ENCODE peak calls at places on chromosomes 16 and 17, in ten cellular contexts. F is MM.1S, I is astrocyte of the spinal cord, Y is GM12865, O is right lobe of liver, C is choroid plexus epithelial cell, E is neural progenitor cell, V is A549, B is AG04450, T is kidney. K is an unnamed sample.

GRCh38 chr17:72386619-72387237 is 265.9 kb downstream of the SOX9 start:
- DNase-seq in V (no peak), F (no peak), B (no peak), I (peak; percentile 32), Y (no peak), T (no peak), O (no peak), C (no peak), E (no peak), K (no peak)

GRCh38 chr17:76740329-76741118 is 2.6 kb downstream of the MFSD11 start:
- DNase-seq in T (no peak), Y (no peak), O (no peak), E (no peak), I (no peak), C (peak; percentile 68), V (no peak), F (no peak), B (no peak), K (no peak)

GRCh38 chr16:83732536-83732935 is 75.2 kb upstream of the HSBP1 start:
- DNase-seq in E (no peak), C (no peak), Y (no peak), B (no peak), O (no peak), T (no peak), V (no peak), I (no peak), F (no peak), K (no peak)

GRCh38 chr17:39236981-39237441 is 11.3 kb upstream of the STAC2 start:
- DNase-seq in I (no peak), C (no peak), O (no peak), F (no peak), V (no peak), T (no peak), B (no peak), Y (no peak), E (no peak), K (no peak)

GRCh38 chr16:913817-914440 is 56.9 kb downstream of the LMF1 start:
- DNase-seq in F (no peak), T (no peak), B (no peak), O (no peak), I (no peak), V (no peak), Y (no peak), E (no peak), C (no peak), K (no peak)

GRCh38 chr16:85570213-85570734 is 42.8 kb upstream of the GSE1 start:
- DNase-seq in T (no peak), B (no peak), F (peak; percentile 72), O (no peak), V (no peak), Y (peak; percentile 82), I (no peak), C (no peak), E (no peak), K (no peak)

GRCh38 chr17:42098747-42099399 is 600 bp upstream of the ZNF385C start:
- DNase-seq in O (no peak), E (peak; percentile 35), B (no peak), Y (no peak), T (no peak), F (no peak), C (no peak), I (no peak), V (no peak), K (no peak)

GRCh38 chr17:29124135-29124930 is 55.9 kb downstream of the MYO18A start:
- DNase-seq in C (peak; percentile 91), O (no peak), V (peak; percentile 83), F (peak; percentile 62), T (no peak), Y (peak; percentile 67), B (no peak), E (peak; percentile 72), I (peak; percentile 77), K (no peak)

GRCh38 chr16:2022723-2023097 is 3.1 kb downstream of the NPW start:
- DNase-seq in T (peak; percentile 79), F (peak; percentile 27), V (peak; percentile 84), Y (peak; percentile 41), B (no peak), E (peak; percentile 74), O (peak; percentile 41), C (peak; percentile 46), I (no peak), K (no peak)
- H3K4me3 ChIP-seq in T (peak overlapping the region; percentile 37), F (peak overlapping the region; percentile 61), V (peak overlapping the region; percentile 34), Y (peak overlapping the region; percentile 24), B (peak overlapping the region; percentile 40), E (peak overlapping the region; percentile 45), O (peak overlapping the region; percentile 22), C (peak overlapping the region; percentile 40), I (peak overlapping the region; percentile 34), K (no peak overlapping the region)

DNA sequence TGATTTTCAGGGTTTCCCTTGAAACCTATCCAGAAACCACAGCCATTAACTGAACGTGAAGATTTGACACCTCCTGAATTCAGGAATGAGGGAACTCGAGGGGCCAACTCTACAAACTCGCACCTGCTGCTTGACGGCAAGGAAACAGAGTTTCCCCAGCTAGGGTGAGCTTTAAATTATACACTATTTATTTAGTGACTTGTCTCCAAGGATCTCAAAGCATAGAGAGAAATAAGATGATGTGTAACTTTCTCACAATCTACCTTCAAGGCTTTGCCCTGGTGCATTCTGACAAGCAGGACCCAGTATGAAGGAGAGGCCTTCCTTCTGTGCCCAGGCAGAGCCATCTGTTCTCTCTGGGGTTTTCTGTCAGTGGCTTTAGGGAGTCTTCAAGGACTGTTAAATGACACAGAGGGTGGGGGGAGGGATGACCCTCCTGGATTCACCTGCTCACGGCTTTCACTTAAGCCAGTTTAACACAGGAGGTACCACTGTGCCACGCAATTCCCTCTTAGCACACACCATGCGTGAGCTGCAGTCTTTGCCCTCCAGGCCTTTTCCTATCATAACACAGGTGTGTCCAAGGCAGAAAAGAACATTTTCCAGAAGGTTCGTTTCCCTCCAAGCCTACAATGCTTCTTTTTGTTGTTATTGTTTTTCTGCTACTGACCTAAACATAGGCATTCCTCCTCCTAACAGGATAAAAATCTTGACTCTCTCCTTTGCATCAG is 1.3 kb downstream of the ZFHX3 start:
- DNase-seq in E (no peak), O (no peak), T (peak; percentile 1), C (no peak), V (no peak), Y (no peak), I (no peak), B (no peak), F (no peak), K (no peak)
- H3K4me3 ChIP-seq in E (no peak overlapping the region), O (no peak overlapping the region), T (peak overlapping the region; percentile 68), C (no peak overlapping the region), V (peak overlapping the region; percentile 72), Y (no peak overlapping the region), I (peak overlapping the region; percentile 63), B (peak overlapping the region; percentile 68), F (no peak overlapping the region), K (no peak overlapping the region)

GRCh38 chr16:75248142-75248535 is 3.3 kb downstream of the BCAR1 start:
- DNase-seq in F (no peak), B (no peak), I (no peak), T (no peak), Y (no peak), V (no peak), O (no peak), C (no peak), E (no peak), K (no peak)

GRCh38 chr16:75248536-75249380 is 2.7 kb downstream of the BCAR1 start:
- DNase-seq in V (no peak), T (peak; percentile 81), I (no peak), Y (no peak), E (no peak), B (no peak), F (no peak), O (no peak), C (no peak), K (no peak)

GRCh38 chr16:75250809-75251279 is 580 bp downstream of the BCAR1 start:
- DNase-seq in C (no peak), E (peak; percentile 55), V (peak; percentile 91), B (no peak), I (peak; percentile 42), T (peak; percentile 91), O (peak; percentile 74), F (no peak), Y (no peak), K (no peak)

GRCh38 chr16:75250089-75250808 is 1.2 kb downstream of the BCAR1 start:
- DNase-seq in C (no peak), E (no peak), O (peak; percentile 74), V (peak; percentile 63), B (no peak), T (peak; percentile 87), Y (no peak), F (no peak), I (peak; percentile 27), K (no peak)

GRCh38 chr16:75249441-75249840 is 2.0 kb downstream of the BCAR1 start:
- DNase-seq in T (no peak), F (no peak), E (no peak), V (no peak), I (no peak), C (no peak), Y (no peak), B (no peak), O (no peak), K (no peak)
- H3K4me3 ChIP-seq in T (peak overlapping the region; percentile 84), F (no peak overlapping the region), E (no peak overlapping the region), V (peak overlapping the region; percentile 74), I (peak overlapping the region; percentile 78), C (peak overlapping the region; percentile 87), Y (no peak overlapping the region), B (peak overlapping the region; percentile 84), O (peak overlapping the region; percentile 89), K (no peak overlapping the region)

GRCh38 chr17:43905400-43905984 is 1.8 kb downstream of the MPP2 start:
- DNase-seq in V (no peak), F (no peak), C (no peak), B (no peak), T (no peak), O (no peak), E (peak; percentile 81), I (no peak), Y (no peak), K (no peak)
- H3K4me3 ChIP-seq in V (no peak overlapping the region), F (no peak overlapping the region), C (no peak overlapping the region), B (no peak overlapping the region), T (peak overlapping the region; percentile 69), O (no peak overlapping the region), E (peak overlapping the region; percentile 76), I (no peak overlapping the region), Y (no peak overlapping the region), K (no peak overlapping the region)

DNA sequence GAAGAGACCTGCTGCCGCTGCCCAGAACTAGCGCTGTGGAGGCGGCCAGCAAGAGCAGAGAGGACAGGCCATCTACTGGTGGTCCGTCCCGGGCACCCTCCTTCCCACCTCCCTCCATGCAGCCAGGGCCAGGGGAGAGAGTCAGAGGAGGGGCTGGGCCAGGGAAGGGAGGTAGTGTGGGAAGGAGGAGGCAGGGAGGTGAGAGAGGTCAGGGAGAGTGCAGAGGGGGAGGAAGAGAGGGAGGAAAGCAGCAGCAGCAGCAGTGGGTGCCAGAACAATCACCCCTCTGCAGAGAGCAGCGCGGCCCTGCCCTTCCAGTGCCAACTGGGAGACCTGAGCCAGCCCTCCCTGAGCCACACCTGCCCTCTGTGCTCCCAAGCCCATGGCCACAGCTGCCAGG is 6.6 kb downstream of the C16orf95 start:
- DNase-seq in T (peak; percentile 47), E (no peak), V (no peak), B (no peak), O (no peak), Y (no peak), F (no peak), C (no peak), I (no peak), K (no peak)
- H3K4me3 ChIP-seq in T (no peak overlapping the region), E (no peak overlapping the region), V (no peak overlapping the region), B (no peak overlapping the region), O (no peak overlapping the region), Y (no peak overlapping the region), F (no peak overlapping the region), C (no peak overlapping the region), I (no peak overlapping the region), K (no peak overlapping the region)

K was measured in CD4-positive, CD25-positive, alpha-beta regulatory T cell.